ENCODE peak calls at places on chromosomes 13 and 19, in nine cellular contexts. R, S, B, U, Z, V, N, A and I are unnamed samples.

GRCh38 chr13:24355103-24355502 is 45.7 kb downstream of the C1QTNF9 start:
- DNase-seq in R (no peak), S (no peak), B (no peak), U (no peak), Z (no peak), V (no peak), N (no peak), A (no peak), I (no peak)

GRCh38 chr13:86882835-86883234 is 788.3 kb upstream of the SLITRK5 start:
- DNase-seq in R (peak), S (peak), B (no peak), U (no peak), Z (no peak), V (no peak), N (no peak), A (no peak), I (no peak)

GRCh38 chr13:110856941-110857835 is 57.7 kb downstream of the ANKRD10 start:
- DNase-seq in R (no peak), S (no peak), B (no peak), U (no peak), Z (no peak), V (no peak), N (no peak), A (no peak), I (no peak)

GRCh38 chr19:18265611-18265981 is 8.7 kb downstream of the IQCN start:
- DNase-seq in R (no peak), S (no peak), B (no peak), U (no peak), Z (no peak), V (no peak), N (no peak), A (no peak), I (no peak)

GRCh38 chr13:50080856-50081105 is 65.5 kb downstream of the KCNRG start:
- DNase-seq in R (peak), S (no peak), B (no peak), U (peak), Z (no peak), V (no peak), N (no peak), A (no peak), I (no peak)

GRCh38 chr19:917323-918151 is at the start of gene KISS1R:
- DNase-seq in R (no peak), S (peak), B (no peak), U (no peak), Z (no peak), V (peak), N (no peak), A (no peak), I (no peak)

GRCh38 chr13:99085139-99085845 is 107.4 kb upstream of the DOCK9 start:
- DNase-seq in R (no peak), S (no peak), B (no peak), U (no peak), Z (no peak), V (no peak), N (no peak), A (no peak), I (no peak)

GRCh38 chr13:65460136-65460535 is 1770.0 kb downstream of the PCDH9 start:
- DNase-seq in R (peak), S (peak), B (no peak), U (peak), Z (no peak), V (no peak), N (no peak), A (no peak), I (no peak)

GRCh38 chr19:40284251-40284500 is 969 bp downstream of the AKT2 start:
- DNase-seq in R (no peak), S (no peak), B (no peak), U (peak), Z (no peak), V (no peak), N (no peak), A (no peak), I (no peak)

GRCh38 chr13:28817204-28817603 is 2.9 kb upstream of the MTUS2 start:
- DNase-seq in R (no peak), S (peak), B (no peak), U (no peak), Z (no peak), V (no peak), N (no peak), A (no peak), I (no peak)

GRCh38 chr19:55697698-55698097 is 22.7 kb downstream of the EPN1 start:
- DNase-seq in R (no peak), S (no peak), B (no peak), U (no peak), Z (no peak), V (no peak), N (no peak), A (no peak), I (no peak)

GRCh38 chr19:18292460-18292809 is 11.0 kb upstream of the JUND start:
- DNase-seq in R (no peak), S (no peak), B (peak), U (no peak), Z (no peak), V (no peak), N (no peak), A (no peak), I (peak)

GRCh38 chr13:72586519-72586918 is 140.9 kb downstream of the MZT1 start:
- DNase-seq in R (peak), S (peak), B (no peak), U (peak), Z (no peak), V (no peak), N (no peak), A (no peak), I (no peak)

GRCh38 chr19:31562916-31563626 is 213.8 kb upstream of the TSHZ3 start:
- DNase-seq in R (no peak), S (no peak), B (no peak), U (no peak), Z (no peak), V (no peak), N (no peak), A (no peak), I (no peak)

GRCh38 chr13:48304132-48304876 is 753 bp downstream of the RB1 start:
- DNase-seq in R (peak), S (peak), B (no peak), U (peak), Z (no peak), V (no peak), N (no peak), A (no peak), I (peak)

GRCh38 chr13:101978546-101979315 is 423.1 kb downstream of the FGF14 start:
- DNase-seq in R (no peak), S (no peak), B (no peak), U (no peak), Z (no peak), V (no peak), N (no peak), A (no peak), I (no peak)

GRCh38 chr13:100796463-100796862 is 121.9 kb upstream of the TMTC4 start:
- DNase-seq in R (no peak), S (no peak), B (no peak), U (no peak), Z (no peak), V (no peak), N (no peak), A (no peak), I (no peak)